ENCODE peak calls at places on chromosomes 3 and 15, in five cellular contexts. One of them, this sample, is unnamed.

GRCh38 chr3:71266875-71267274 is 316.7 kb downstream of the FOXP1 start:
- DNase-seq in fibroblast of pulmonary artery: no peak
- DNase-seq in tibial artery: no peak
- DNase-seq in activated B cell treated with CpG ODN at 0.5 μM for 24 hours: no peak
- DNase-seq in SJSA1: no peak
- DNase-seq in this sample: no peak

GRCh38 chr3:184229424-184230080 is at the start of gene VWA5B2:
- DNase-seq in fibroblast of pulmonary artery: peak
- DNase-seq in tibial artery: no peak
- DNase-seq in activated B cell treated with CpG ODN at 0.5 μM for 24 hours: peak
- DNase-seq in SJSA1: peak
- DNase-seq in this sample: no peak

GRCh38 chr3:196323723-196324122 is 5.7 kb upstream of the DYNLT2B start:
- DNase-seq in fibroblast of pulmonary artery: peak
- DNase-seq in tibial artery: no peak
- DNase-seq in activated B cell treated with CpG ODN at 0.5 μM for 24 hours: no peak
- DNase-seq in SJSA1: no peak
- DNase-seq in this sample: no peak

GRCh38 chr15:80660114-80660513 is 35.0 kb upstream of the ABHD17C start:
- DNase-seq in fibroblast of pulmonary artery: peak
- DNase-seq in tibial artery: no peak
- DNase-seq in activated B cell treated with CpG ODN at 0.5 μM for 24 hours: no peak
- DNase-seq in SJSA1: no peak
- DNase-seq in this sample: no peak

GRCh38 chr3:69451594-69451993 is 65.7 kb upstream of the FRMD4B start:
- DNase-seq in fibroblast of pulmonary artery: no peak
- DNase-seq in tibial artery: no peak
- DNase-seq in activated B cell treated with CpG ODN at 0.5 μM for 24 hours: no peak
- DNase-seq in SJSA1: no peak
- DNase-seq in this sample: no peak

GRCh38 chr3:27423463-27423862 is 54.3 kb upstream of the NEK10 start:
- DNase-seq in fibroblast of pulmonary artery: peak
- DNase-seq in tibial artery: no peak
- DNase-seq in activated B cell treated with CpG ODN at 0.5 μM for 24 hours: no peak
- DNase-seq in SJSA1: no peak
- DNase-seq in this sample: peak

GRCh38 chr15:51341366-51342248 is at the start of gene GLDN:
- DNase-seq in fibroblast of pulmonary artery: peak
- DNase-seq in tibial artery: peak
- DNase-seq in activated B cell treated with CpG ODN at 0.5 μM for 24 hours: no peak
- DNase-seq in SJSA1: no peak
- DNase-seq in this sample: no peak

GRCh38 chr3:177642482-177643163 is 445.3 kb upstream of the TBL1XR1 start:
- DNase-seq in fibroblast of pulmonary artery: no peak
- DNase-seq in tibial artery: no peak
- DNase-seq in activated B cell treated with CpG ODN at 0.5 μM for 24 hours: no peak
- DNase-seq in SJSA1: no peak
- DNase-seq in this sample: no peak

GRCh38 chr3:37295925-37296324 is 121.5 kb upstream of the LRRFIP2 start:
- DNase-seq in fibroblast of pulmonary artery: peak
- DNase-seq in tibial artery: no peak
- DNase-seq in activated B cell treated with CpG ODN at 0.5 μM for 24 hours: no peak
- DNase-seq in SJSA1: no peak
- DNase-seq in this sample: no peak

GRCh38 chr15:89360294-89360971 is 25.8 kb upstream of the POLG start:
- DNase-seq in fibroblast of pulmonary artery: no peak
- DNase-seq in tibial artery: no peak
- DNase-seq in activated B cell treated with CpG ODN at 0.5 μM for 24 hours: no peak
- DNase-seq in SJSA1: no peak
- DNase-seq in this sample: no peak

GRCh38 chr3:22176911-22177310 is 425.9 kb upstream of the ZNF385D start:
- DNase-seq in fibroblast of pulmonary artery: no peak
- DNase-seq in tibial artery: no peak
- DNase-seq in activated B cell treated with CpG ODN at 0.5 μM for 24 hours: no peak
- DNase-seq in SJSA1: no peak
- DNase-seq in this sample: no peak

GRCh38 chr3:21745971-21746370 is 5.0 kb downstream of the ZNF385D start:
- DNase-seq in fibroblast of pulmonary artery: peak
- DNase-seq in tibial artery: no peak
- DNase-seq in activated B cell treated with CpG ODN at 0.5 μM for 24 hours: no peak
- DNase-seq in SJSA1: no peak
- DNase-seq in this sample: no peak

GRCh38 chr3:29642393-29643033 is 361.6 kb downstream of the RBMS3 start:
- DNase-seq in fibroblast of pulmonary artery: peak
- DNase-seq in tibial artery: no peak
- DNase-seq in activated B cell treated with CpG ODN at 0.5 μM for 24 hours: no peak
- DNase-seq in SJSA1: no peak
- DNase-seq in this sample: peak

GRCh38 chr3:172223870-172224269 is 184.5 kb downstream of the FNDC3B start:
- DNase-seq in fibroblast of pulmonary artery: no peak
- DNase-seq in tibial artery: no peak
- DNase-seq in activated B cell treated with CpG ODN at 0.5 μM for 24 hours: no peak
- DNase-seq in SJSA1: no peak
- DNase-seq in this sample: no peak

GRCh38 chr3:115398481-115398880 is 224.8 kb upstream of the GAP43 start:
- DNase-seq in fibroblast of pulmonary artery: no peak
- DNase-seq in tibial artery: no peak
- DNase-seq in activated B cell treated with CpG ODN at 0.5 μM for 24 hours: no peak
- DNase-seq in SJSA1: no peak
- DNase-seq in this sample: no peak

GRCh38 chr15:41919954-41920538 is 26.2 kb upstream of the SPTBN5 start:
- DNase-seq in fibroblast of pulmonary artery: peak
- DNase-seq in tibial artery: peak
- DNase-seq in activated B cell treated with CpG ODN at 0.5 μM for 24 hours: no peak
- DNase-seq in SJSA1: no peak
- DNase-seq in this sample: no peak

GRCh38 chr3:193830791-193831191 is 237.8 kb downstream of the OPA1 start:
- DNase-seq in fibroblast of pulmonary artery: no peak
- DNase-seq in tibial artery: no peak
- DNase-seq in activated B cell treated with CpG ODN at 0.5 μM for 24 hours: no peak
- DNase-seq in SJSA1: no peak
- DNase-seq in this sample: no peak

GRCh38 chr3:97994328-97994945 is 22.2 kb upstream of the RIOX2 start:
- DNase-seq in fibroblast of pulmonary artery: no peak
- DNase-seq in tibial artery: no peak
- DNase-seq in activated B cell treated with CpG ODN at 0.5 μM for 24 hours: no peak
- DNase-seq in SJSA1: no peak
- DNase-seq in this sample: no peak

GRCh38 chr15:77632760-77633133 is at the start of gene LINGO1:
- DNase-seq in fibroblast of pulmonary artery: no peak
- DNase-seq in tibial artery: no peak
- DNase-seq in activated B cell treated with CpG ODN at 0.5 μM for 24 hours: no peak
- DNase-seq in SJSA1: no peak
- DNase-seq in this sample: no peak

GRCh38 chr15:88904808-88905327 is 8.3 kb downstream of the MFGE8 start:
- DNase-seq in fibroblast of pulmonary artery: peak
- DNase-seq in tibial artery: peak
- DNase-seq in activated B cell treated with CpG ODN at 0.5 μM for 24 hours: peak
- DNase-seq in SJSA1: peak
- DNase-seq in this sample: no peak

GRCh38 chr15:39621210-39621609 is 40.3 kb downstream of the THBS1 start:
- DNase-seq in fibroblast of pulmonary artery: peak
- DNase-seq in tibial artery: no peak
- DNase-seq in activated B cell treated with CpG ODN at 0.5 μM for 24 hours: no peak
- DNase-seq in SJSA1: no peak
- DNase-seq in this sample: no peak

GRCh38 chr3:192636517-192637444 is 90.6 kb downstream of the FGF12 start:
- DNase-seq in fibroblast of pulmonary artery: no peak
- DNase-seq in tibial artery: no peak
- DNase-seq in activated B cell treated with CpG ODN at 0.5 μM for 24 hours: no peak
- DNase-seq in SJSA1: no peak
- DNase-seq in this sample: no peak

GRCh38 chr3:171616798-171617197 is 156.6 kb upstream of the TNIK start:
- DNase-seq in fibroblast of pulmonary artery: no peak
- DNase-seq in tibial artery: no peak
- DNase-seq in activated B cell treated with CpG ODN at 0.5 μM for 24 hours: no peak
- DNase-seq in SJSA1: no peak
- DNase-seq in this sample: no peak

GRCh38 chr3:179819379-179819778 is 166.5 kb downstream of the USP13 start:
- DNase-seq in fibroblast of pulmonary artery: no peak
- DNase-seq in tibial artery: no peak
- DNase-seq in activated B cell treated with CpG ODN at 0.5 μM for 24 hours: no peak
- DNase-seq in SJSA1: no peak
- DNase-seq in this sample: no peak

GRCh38 chr3:21665444-21665843 is 85.6 kb downstream of the ZNF385D start:
- DNase-seq in fibroblast of pulmonary artery: no peak
- DNase-seq in tibial artery: no peak
- DNase-seq in activated B cell treated with CpG ODN at 0.5 μM for 24 hours: no peak
- DNase-seq in SJSA1: no peak
- DNase-seq in this sample: no peak

GRCh38 chr15:100901702-100902435 is 17.3 kb upstream of the LRRK1 start:
- DNase-seq in fibroblast of pulmonary artery: no peak
- DNase-seq in tibial artery: no peak
- DNase-seq in activated B cell treated with CpG ODN at 0.5 μM for 24 hours: no peak
- DNase-seq in SJSA1: peak
- DNase-seq in this sample: no peak